ENCODE peak calls at places on chromosomes 6 and 20, in five cellular contexts. Y is esophagus muscularis mucosa, O is stomach, S is NCI-H1105, Z is Peyer's patch. U is an unnamed sample.

GRCh38 chr20:8309638-8310037 is 177.6 kb downstream of the PLCB1 start:
- DNase-seq in Y (no peak), Z (no peak), S (no peak), O (no peak), U (no peak)

GRCh38 chr6:7137335-7138106 is 29.8 kb downstream of the RREB1 start:
- DNase-seq in S (no peak), Z (peak), Y (no peak), O (no peak), U (peak)

GRCh38 chr6:113879186-113880096 is 22.3 kb downstream of the MARCKS start:
- DNase-seq in Z (peak), S (peak), O (peak), Y (no peak), U (peak)

GRCh38 chr6:135910943-135911618 is 59.6 kb downstream of the PDE7B start:
- DNase-seq in Z (no peak), O (no peak), S (no peak), Y (no peak), U (no peak)

GRCh38 chr20:40446868-40447267 is 242.2 kb downstream of the MAFB start:
- DNase-seq in S (no peak), Z (no peak), O (no peak), Y (no peak), U (no peak)

GRCh38 chr20:11170565-11170964 is 496.8 kb upstream of the JAG1 start:
- DNase-seq in Z (no peak), O (no peak), Y (no peak), S (no peak), U (no peak)

GRCh38 chr6:41427642-41428401 is 92.4 kb downstream of the NCR2 start:
- DNase-seq in Y (no peak), Z (peak), S (peak), O (peak), U (peak)

GRCh38 chr6:37279366-37280134 is 21.6 kb upstream of the TMEM217 start:
- DNase-seq in Y (no peak), S (no peak), O (no peak), Z (no peak), U (no peak)

GRCh38 chr6:53359843-53360834 is 11.4 kb upstream of the ELOVL5 start:
- DNase-seq in S (no peak), Y (no peak), O (no peak), Z (no peak), U (no peak)

U was measured in ureter.